ENCODE peak calls at places on chromosome 13, in nine cellular contexts. One of them, this sample, is unnamed.

GRCh38 chr13:46896346-46897138 is at the start of gene HTR2A:
- DNase-seq in epithelial cell of esophagus: peak
- DNase-seq in activated T-cell treated with anti-CD3 and anti-CD28 coated beads for 1 hour: no peak
- DNase-seq in left ventricle myocardium inferior: peak
- DNase-seq in activated CD4-positive, alpha-beta T cell treated with anti-CD3 and anti-CD28 coated beads, Interleukin-2, amount 50 U/mL, for 48 hours: no peak
- DNase-seq in NCI-H2081 treated with DMSO at 0.1 percent for 48 hours: no peak
- DNase-seq in aorta: peak
- DNase-seq in activated naive CD4-positive, alpha-beta T cell treated with anti-CD3 and anti-CD28 coated beads, Interleukin-2, amount 50 U/mL, for 72 hours: no peak
- DNase-seq in T-helper 2 cell: no peak
- DNase-seq in this sample: no peak

GRCh38 chr13:44054525-44054924 is 174.8 kb downstream of the LACC1 start:
- DNase-seq in epithelial cell of esophagus: no peak
- DNase-seq in activated T-cell treated with anti-CD3 and anti-CD28 coated beads for 1 hour: no peak
- DNase-seq in left ventricle myocardium inferior: no peak
- DNase-seq in activated CD4-positive, alpha-beta T cell treated with anti-CD3 and anti-CD28 coated beads, Interleukin-2, amount 50 U/mL, for 48 hours: no peak
- DNase-seq in NCI-H2081 treated with DMSO at 0.1 percent for 48 hours: no peak
- DNase-seq in aorta: no peak
- DNase-seq in activated naive CD4-positive, alpha-beta T cell treated with anti-CD3 and anti-CD28 coated beads, Interleukin-2, amount 50 U/mL, for 72 hours: no peak
- DNase-seq in T-helper 2 cell: no peak
- DNase-seq in this sample: no peak

GRCh38 chr13:24053505-24054251 is 106.8 kb upstream of the SPATA13 start:
- DNase-seq in epithelial cell of esophagus: peak
- DNase-seq in activated T-cell treated with anti-CD3 and anti-CD28 coated beads for 1 hour: peak
- DNase-seq in left ventricle myocardium inferior: no peak
- DNase-seq in activated CD4-positive, alpha-beta T cell treated with anti-CD3 and anti-CD28 coated beads, Interleukin-2, amount 50 U/mL, for 48 hours: peak
- DNase-seq in NCI-H2081 treated with DMSO at 0.1 percent for 48 hours: peak
- DNase-seq in aorta: no peak
- DNase-seq in activated naive CD4-positive, alpha-beta T cell treated with anti-CD3 and anti-CD28 coated beads, Interleukin-2, amount 50 U/mL, for 72 hours: peak
- DNase-seq in T-helper 2 cell: peak
- DNase-seq in this sample: peak

GRCh38 chr13:74683411-74683810 is 549.2 kb upstream of the KLF12 start:
- DNase-seq in epithelial cell of esophagus: peak
- DNase-seq in activated T-cell treated with anti-CD3 and anti-CD28 coated beads for 1 hour: no peak
- DNase-seq in left ventricle myocardium inferior: no peak
- DNase-seq in activated CD4-positive, alpha-beta T cell treated with anti-CD3 and anti-CD28 coated beads, Interleukin-2, amount 50 U/mL, for 48 hours: no peak
- DNase-seq in NCI-H2081 treated with DMSO at 0.1 percent for 48 hours: no peak
- DNase-seq in aorta: no peak
- DNase-seq in activated naive CD4-positive, alpha-beta T cell treated with anti-CD3 and anti-CD28 coated beads, Interleukin-2, amount 50 U/mL, for 72 hours: no peak
- DNase-seq in T-helper 2 cell: no peak
- DNase-seq in this sample: no peak

GRCh38 chr13:40672310-40673060 is 6.0 kb upstream of the FOXO1 start:
- DNase-seq in epithelial cell of esophagus: peak
- DNase-seq in activated T-cell treated with anti-CD3 and anti-CD28 coated beads for 1 hour: no peak
- DNase-seq in left ventricle myocardium inferior: no peak
- DNase-seq in activated CD4-positive, alpha-beta T cell treated with anti-CD3 and anti-CD28 coated beads, Interleukin-2, amount 50 U/mL, for 48 hours: no peak
- DNase-seq in NCI-H2081 treated with DMSO at 0.1 percent for 48 hours: no peak
- DNase-seq in aorta: no peak
- DNase-seq in activated naive CD4-positive, alpha-beta T cell treated with anti-CD3 and anti-CD28 coated beads, Interleukin-2, amount 50 U/mL, for 72 hours: no peak
- DNase-seq in T-helper 2 cell: no peak
- DNase-seq in this sample: no peak

GRCh38 chr13:101763191-101763590 is 310.7 kb downstream of the ITGBL1 start:
- DNase-seq in epithelial cell of esophagus: no peak
- DNase-seq in activated T-cell treated with anti-CD3 and anti-CD28 coated beads for 1 hour: no peak
- DNase-seq in left ventricle myocardium inferior: no peak
- DNase-seq in activated CD4-positive, alpha-beta T cell treated with anti-CD3 and anti-CD28 coated beads, Interleukin-2, amount 50 U/mL, for 48 hours: no peak
- DNase-seq in NCI-H2081 treated with DMSO at 0.1 percent for 48 hours: no peak
- DNase-seq in aorta: no peak
- DNase-seq in activated naive CD4-positive, alpha-beta T cell treated with anti-CD3 and anti-CD28 coated beads, Interleukin-2, amount 50 U/mL, for 72 hours: no peak
- DNase-seq in T-helper 2 cell: no peak
- DNase-seq in this sample: no peak

GRCh38 chr13:45219938-45220375 is 19.1 kb upstream of the KCTD4 start:
- DNase-seq in epithelial cell of esophagus: peak
- DNase-seq in activated T-cell treated with anti-CD3 and anti-CD28 coated beads for 1 hour: no peak
- DNase-seq in left ventricle myocardium inferior: no peak
- DNase-seq in activated CD4-positive, alpha-beta T cell treated with anti-CD3 and anti-CD28 coated beads, Interleukin-2, amount 50 U/mL, for 48 hours: no peak
- DNase-seq in NCI-H2081 treated with DMSO at 0.1 percent for 48 hours: no peak
- DNase-seq in aorta: no peak
- DNase-seq in activated naive CD4-positive, alpha-beta T cell treated with anti-CD3 and anti-CD28 coated beads, Interleukin-2, amount 50 U/mL, for 72 hours: no peak
- DNase-seq in T-helper 2 cell: no peak
- DNase-seq in this sample: peak

GRCh38 chr13:44283598-44283997 is 90.0 kb upstream of the SERP2 start:
- DNase-seq in epithelial cell of esophagus: no peak
- DNase-seq in activated T-cell treated with anti-CD3 and anti-CD28 coated beads for 1 hour: no peak
- DNase-seq in left ventricle myocardium inferior: no peak
- DNase-seq in activated CD4-positive, alpha-beta T cell treated with anti-CD3 and anti-CD28 coated beads, Interleukin-2, amount 50 U/mL, for 48 hours: no peak
- DNase-seq in NCI-H2081 treated with DMSO at 0.1 percent for 48 hours: no peak
- DNase-seq in aorta: no peak
- DNase-seq in activated naive CD4-positive, alpha-beta T cell treated with anti-CD3 and anti-CD28 coated beads, Interleukin-2, amount 50 U/mL, for 72 hours: no peak
- DNase-seq in T-helper 2 cell: no peak
- DNase-seq in this sample: no peak

GRCh38 chr13:90696254-90696653 is 651.2 kb upstream of the MIR17HG start:
- DNase-seq in epithelial cell of esophagus: peak
- DNase-seq in activated T-cell treated with anti-CD3 and anti-CD28 coated beads for 1 hour: no peak
- DNase-seq in left ventricle myocardium inferior: no peak
- DNase-seq in activated CD4-positive, alpha-beta T cell treated with anti-CD3 and anti-CD28 coated beads, Interleukin-2, amount 50 U/mL, for 48 hours: no peak
- DNase-seq in NCI-H2081 treated with DMSO at 0.1 percent for 48 hours: no peak
- DNase-seq in aorta: no peak
- DNase-seq in activated naive CD4-positive, alpha-beta T cell treated with anti-CD3 and anti-CD28 coated beads, Interleukin-2, amount 50 U/mL, for 72 hours: no peak
- DNase-seq in T-helper 2 cell: no peak
- DNase-seq in this sample: no peak

GRCh38 chr13:74026753-74027152 is 107.5 kb downstream of the KLF12 start:
- DNase-seq in epithelial cell of esophagus: peak
- DNase-seq in activated T-cell treated with anti-CD3 and anti-CD28 coated beads for 1 hour: peak
- DNase-seq in left ventricle myocardium inferior: no peak
- DNase-seq in activated CD4-positive, alpha-beta T cell treated with anti-CD3 and anti-CD28 coated beads, Interleukin-2, amount 50 U/mL, for 48 hours: peak
- DNase-seq in NCI-H2081 treated with DMSO at 0.1 percent for 48 hours: no peak
- DNase-seq in aorta: no peak
- DNase-seq in activated naive CD4-positive, alpha-beta T cell treated with anti-CD3 and anti-CD28 coated beads, Interleukin-2, amount 50 U/mL, for 72 hours: peak
- DNase-seq in T-helper 2 cell: peak
- DNase-seq in this sample: no peak

GRCh38 chr13:75368167-75368566 is 113.8 kb downstream of the TBC1D4 start:
- DNase-seq in epithelial cell of esophagus: peak
- DNase-seq in activated T-cell treated with anti-CD3 and anti-CD28 coated beads for 1 hour: no peak
- DNase-seq in left ventricle myocardium inferior: no peak
- DNase-seq in activated CD4-positive, alpha-beta T cell treated with anti-CD3 and anti-CD28 coated beads, Interleukin-2, amount 50 U/mL, for 48 hours: no peak
- DNase-seq in NCI-H2081 treated with DMSO at 0.1 percent for 48 hours: no peak
- DNase-seq in aorta: no peak
- DNase-seq in activated naive CD4-positive, alpha-beta T cell treated with anti-CD3 and anti-CD28 coated beads, Interleukin-2, amount 50 U/mL, for 72 hours: no peak
- DNase-seq in T-helper 2 cell: no peak
- DNase-seq in this sample: no peak

GRCh38 chr13:61728468-61728867 is 312.8 kb upstream of the PCDH20 start:
- DNase-seq in epithelial cell of esophagus: peak
- DNase-seq in activated T-cell treated with anti-CD3 and anti-CD28 coated beads for 1 hour: no peak
- DNase-seq in left ventricle myocardium inferior: no peak
- DNase-seq in activated CD4-positive, alpha-beta T cell treated with anti-CD3 and anti-CD28 coated beads, Interleukin-2, amount 50 U/mL, for 48 hours: no peak
- DNase-seq in NCI-H2081 treated with DMSO at 0.1 percent for 48 hours: no peak
- DNase-seq in aorta: no peak
- DNase-seq in activated naive CD4-positive, alpha-beta T cell treated with anti-CD3 and anti-CD28 coated beads, Interleukin-2, amount 50 U/mL, for 72 hours: no peak
- DNase-seq in T-helper 2 cell: no peak
- DNase-seq in this sample: no peak

This sample was measured in trophoblast cell.